ENCODE peak calls at places on chromosomes 7 and 10, in seven cellular contexts. P is H1, Z is HCT116, N is SK-N-SH, H is HepG2, F is GM12878, C is K562. A is an unnamed sample. For H3K4me1, the result is how much of the 10 kb centered on the place peaks cover.

GRCh38 chr10:12419279-12419847 is 70.0 kb downstream of the CAMK1D start:
- DNase-seq in N (no peak), F (no peak), C (no peak), H (no peak), Z (peak), P (no peak), A (no peak)

GRCh38 chr7:41134242-41134872 is 568.5 kb downstream of the INHBA start:
- DNase-seq in P (no peak), F (peak), H (no peak), N (no peak), Z (no peak), C (no peak), A (no peak)

GRCh38 chr7:20561908-20562307 is 53.6 kb upstream of the ABCB5 start:
- DNase-seq in F (no peak), Z (no peak), C (no peak), H (no peak), N (no peak), P (no peak), A (no peak)

GRCh38 chr10:66719483-66719882 is 206.4 kb upstream of the LRRTM3 start:
- DNase-seq in Z (no peak), F (no peak), N (no peak), P (no peak), H (no peak), C (no peak), A (no peak)

GRCh38 chr10:121352456-121352855 is 245.8 kb downstream of the FGFR2 start:
- DNase-seq in P (no peak), N (no peak), Z (no peak), H (no peak), C (no peak), F (no peak), A (no peak)

GRCh38 chr10:88234332-88234731 is 348.8 kb downstream of the RNLS start:
- DNase-seq in Z (no peak), C (no peak), F (no peak), H (no peak), N (no peak), P (no peak), A (no peak)

GRCh38 chr7:57177856-57178767 is 45.9 kb upstream of the ZNF479 start:
- DNase-seq in N (no peak), H (no peak), Z (no peak), F (no peak), P (no peak), C (no peak), A (no peak)

GRCh38 chr10:47222461-47222860 is 77.5 kb upstream of the GDF10 start:
- DNase-seq in Z (no peak), C (no peak), F (no peak), H (no peak), P (no peak), N (no peak), A (no peak)

GRCh38 chr10:84244651-84245270 is at the start of gene RGR:
- DNase-seq in C (no peak), P (no peak), N (no peak), H (peak), Z (no peak), F (no peak), A (no peak)

GRCh38 chr7:102845351-102845750 is 67.4 kb upstream of the LRRC17 start:
- DNase-seq in F (no peak), C (no peak), N (no peak), H (no peak), Z (no peak), P (no peak), A (no peak)

GRCh38 chr7:11171569-11172192 is 198.0 kb downstream of the PHF14 start:
- DNase-seq in F (no peak), Z (no peak), P (no peak), N (peak), H (no peak), C (no peak), A (no peak)

GRCh38 chr7:27169658-27170493 is 4.2 kb downstream of the HOXA10 start:
- DNase-seq in F (no peak), N (no peak), P (no peak), C (no peak), H (no peak), Z (no peak), A (no peak)

GRCh38 chr7:94710256-94710655 is 54.3 kb upstream of the SGCE start:
- DNase-seq in Z (no peak), C (no peak), H (no peak), P (no peak), F (no peak), N (no peak), A (no peak)

GRCh38 chr10:114245128-114245791 is 6.2 kb downstream of the VWA2 start:
- DNase-seq in F (no peak), P (no peak), Z (no peak), N (no peak), H (no peak), C (no peak), A (no peak)

GRCh38 chr10:122291739-122292138 is 20.6 kb downstream of the BTBD16 start:
- DNase-seq in F (no peak), N (no peak), C (no peak), P (no peak), H (no peak), Z (no peak), A (no peak)

GRCh38 chr7:79452032-79452494 is 1.4 kb downstream of the MAGI2 start:
- DNase-seq in H (peak), P (peak), N (peak), F (no peak), C (no peak), Z (no peak), A (peak)

GRCh38 chr10:45557275-45557905 is 115.2 kb downstream of the ZFAND4 start:
- DNase-seq in F (no peak), C (no peak), H (peak), N (no peak), P (no peak), Z (no peak), A (no peak)

GRCh38 chr10:16519250-16519907 is 2.3 kb downstream of the C1QL3 start:
- DNase-seq in C (no peak), Z (no peak), H (no peak), P (peak), F (no peak), N (no peak), A (no peak)

GRCh38 chr7:90952649-90952991 is 311.6 kb upstream of the FZD1 start:
- DNase-seq in C (no peak), P (no peak), F (no peak), N (no peak), H (no peak), Z (no peak), A (peak)

GRCh38 chr10:86363833-86364511 is 2.6 kb downstream of the GRID1 start:
- DNase-seq in N (no peak), P (no peak), C (no peak), Z (no peak), H (no peak), F (no peak), A (no peak)

GRCh38 chr10:97321807-97322195 is 2.7 kb downstream of the FRAT1 start:
- DNase-seq in H (no peak), P (no peak), Z (no peak), F (no peak), N (no peak), C (no peak), A (no peak)

GRCh38 chr7:150962743-150963399 is 15.2 kb downstream of the KCNH2 start:
- DNase-seq in C (peak), Z (no peak), H (peak), N (peak), P (peak), F (no peak), A (no peak)

GRCh38 chr7:43137811-43138210 is 25.4 kb downstream of the HECW1 start:
- DNase-seq in P (no peak), F (no peak), H (no peak), C (no peak), N (no peak), Z (no peak), A (no peak)

GRCh38 chr7:116598278-116598677 is 73.4 kb downstream of the CAV1 start:
- DNase-seq in Z (no peak), C (peak), N (peak), F (no peak), H (no peak), P (no peak), A (no peak)

GRCh38 chr10:70656489-70656888 is 15.8 kb upstream of the ADAMTS14 start:
- DNase-seq in Z (no peak), H (no peak), F (peak), P (no peak), N (no peak), C (peak), A (no peak)

GRCh38 chr10:125144693-125145623 is 15.4 kb downstream of the CTBP2 start:
- DNase-seq in N (peak), C (peak), F (no peak), Z (peak), P (peak), H (no peak), A (no peak)
- H3K4me1 ChIP-seq in N (under half), C (half or more), F (under half), Z (half or more), P (under half), H (under half), A (under half)

DNA sequence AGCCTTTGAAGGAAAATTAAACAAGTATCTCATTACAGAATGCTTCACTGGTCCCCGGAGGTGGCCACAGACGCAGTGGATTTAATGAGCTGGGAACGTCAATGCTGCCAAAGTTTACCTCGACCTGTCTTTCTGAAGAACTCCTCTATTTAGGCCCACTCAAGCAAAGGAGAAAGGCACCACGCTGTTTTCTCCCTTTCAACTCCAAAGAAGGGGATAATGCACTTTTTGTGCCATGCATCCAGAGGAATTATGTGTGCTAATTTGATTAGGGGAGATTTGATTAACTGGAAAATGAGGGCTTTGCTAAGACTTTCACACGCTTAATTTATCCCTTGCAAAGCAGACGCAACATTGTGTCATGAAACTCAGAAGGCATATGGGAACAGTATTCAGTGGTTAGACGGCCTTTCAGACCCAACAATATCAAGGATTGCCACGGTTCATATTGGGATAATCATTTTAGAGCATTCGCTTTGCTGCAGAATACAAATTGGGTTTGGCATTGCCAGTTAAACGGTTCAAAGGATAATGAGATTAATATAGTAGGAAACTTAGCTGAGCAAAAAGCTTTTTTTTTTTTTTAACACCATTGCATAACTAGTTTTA is 558.6 kb upstream of the GALNT17 start:
- DNase-seq in F (no peak), Z (no peak), N (no peak), P (no peak), H (no peak), C (no peak), A (no peak)
- TF ChIP-seq YY1 in F (no peak), Z (no peak), N (no peak), P (no peak), H (no peak), C (no peak), A (no peak)

DNA sequence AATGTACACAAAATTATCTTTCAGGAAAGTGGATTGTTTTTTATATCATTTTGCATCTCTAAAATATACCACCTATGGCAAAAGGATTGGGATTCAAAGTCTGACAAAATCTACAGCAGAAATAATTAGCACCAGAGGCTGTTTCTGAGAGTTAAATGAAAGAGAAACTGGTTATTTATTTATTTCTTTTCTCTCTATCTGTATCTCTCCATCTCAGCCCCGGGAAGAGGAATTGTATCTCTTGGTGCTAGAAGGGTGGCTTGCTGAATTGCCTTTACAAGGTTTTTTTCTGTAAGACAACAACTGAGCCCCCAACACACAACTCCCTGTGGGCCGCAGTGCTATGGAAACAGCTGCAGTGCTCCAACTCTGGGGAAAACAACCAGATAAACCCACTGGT is 249.0 kb downstream of the KCNMA1 start:
- DNase-seq in C (no peak), H (no peak), P (no peak), Z (no peak), F (no peak), N (no peak), A (no peak)
- H3K4me1 ChIP-seq in C (under half), H (under half), P (under half), Z (under half), F (under half), N (under half), A (under half)

DNA sequence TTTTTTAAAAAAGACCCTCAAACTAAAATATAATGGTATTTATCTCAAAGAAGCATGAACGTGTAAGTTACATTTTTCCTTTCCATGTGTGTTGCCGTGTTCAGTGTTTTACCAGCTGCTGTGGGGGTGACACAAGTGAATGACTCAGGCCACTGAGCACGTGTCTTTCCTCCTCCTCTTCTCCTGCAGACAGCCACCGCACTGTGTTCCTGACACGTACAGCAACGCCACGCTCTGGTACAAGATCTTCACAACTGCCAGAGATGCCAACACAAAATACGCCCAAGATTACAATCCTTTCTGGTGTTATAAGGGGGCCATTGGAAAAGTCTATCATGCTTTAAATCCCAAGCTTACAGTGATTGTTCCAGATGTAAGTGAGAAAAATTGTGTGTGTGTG is 29.7 kb downstream of the TMEM248 start:
- DNase-seq in N (no peak), P (no peak), C (no peak), H (no peak), F (no peak), Z (no peak), A (no peak)
- TF ChIP-seq YY1 in N (no peak), P (no peak), C (no peak), H (no peak), F (no peak), Z (no peak), A (no peak)

GRCh38 chr7:816300-816750 is 16.0 kb upstream of the SUN1 start:
- DNase-seq in C (peak), P (peak), H (peak), F (peak), N (peak), Z (peak), A (peak)
- H3K4me1 ChIP-seq in C (under half), P (under half), H (half or more), F (under half), N (under half), Z (half or more), A (under half)

GRCh38 chr7:77727527-77727926 is 31.3 kb downstream of the RSBN1L start:
- DNase-seq in F (no peak), C (no peak), H (no peak), N (no peak), P (no peak), Z (no peak), A (no peak)

GRCh38 chr7:77731716-77732115 is 35.5 kb downstream of the RSBN1L start:
- DNase-seq in Z (no peak), C (no peak), P (no peak), F (no peak), H (no peak), N (no peak), A (no peak)

GRCh38 chr7:77729574-77730348 is 33.5 kb downstream of the RSBN1L start:
- DNase-seq in F (no peak), N (no peak), P (no peak), H (no peak), Z (no peak), C (no peak), A (no peak)

DNA sequence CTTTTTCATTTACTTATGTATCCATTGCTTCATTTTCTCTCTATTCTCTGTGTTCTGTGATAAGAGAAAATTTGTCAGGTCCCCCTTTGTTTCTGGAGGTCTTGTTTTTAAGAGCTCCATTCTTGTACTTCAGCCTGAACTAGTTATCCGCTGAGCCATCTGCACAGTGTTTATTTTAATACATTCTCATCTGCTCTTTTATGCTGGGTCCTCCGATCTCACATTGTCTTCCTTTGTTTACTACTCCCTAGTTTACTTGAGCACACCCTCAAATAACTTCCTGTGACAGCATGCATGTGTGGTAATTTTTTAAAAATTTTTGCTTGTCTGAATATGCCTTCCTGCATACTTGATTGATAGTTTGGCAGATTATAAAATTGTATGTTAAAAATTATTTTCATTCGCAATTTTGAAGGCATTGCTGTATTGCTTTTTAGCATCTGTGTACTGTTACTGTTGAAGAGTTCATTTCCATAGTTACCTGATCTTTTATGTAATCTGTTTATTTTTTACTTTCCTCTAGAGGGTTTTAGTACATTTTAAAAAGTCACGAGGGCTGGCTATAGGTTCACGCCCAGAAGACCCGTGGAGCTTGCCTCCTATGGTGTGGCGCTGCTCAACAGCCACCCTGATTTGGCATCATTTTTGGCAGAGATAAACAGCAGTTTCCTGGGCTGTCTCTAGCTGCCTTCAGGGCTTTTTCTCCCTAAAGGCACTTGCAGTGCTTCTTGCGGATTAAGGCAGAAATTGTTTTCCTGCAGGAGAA is 31.9 kb downstream of the RSBN1L start:
- DNase-seq in Z (no peak), N (peak), H (peak), P (no peak), C (peak), F (no peak), A (no peak)
- TF ChIP-seq YY1 in Z (no peak), N (no peak), H (no peak), P (no peak), C (no peak), F (no peak), A (no peak)

GRCh38 chr10:72314263-72314662 is 40.5 kb downstream of the DNAJB12 start:
- DNase-seq in H (no peak), Z (no peak), F (no peak), C (no peak), N (no peak), P (no peak), A (no peak)
- H3K4me1 ChIP-seq in H (half or more), Z (half or more), F (under half), C (under half), N (under half), P (under half), A (under half)

A was measured in NT2/D1.